ENCODE peak calls at places on chromosomes 13 and 19, in four cellular contexts. D is breast epithelium, I is esophagus squamous epithelium, U is testis. H is an unnamed sample.

GRCh38 chr13:80038371-80038770 is 302.6 kb downstream of the SPRY2 start:
- DNase-seq in D (no peak), I (no peak), U (no peak), H (no peak)

GRCh38 chr19:29811125-29812079 is at the start of gene CCNE1:
- DNase-seq in D (peak; percentile 83), I (peak; percentile 32), U (peak; percentile 94), H (peak; percentile 97)

GRCh38 chr13:31827707-31828106 is 88.4 kb downstream of the RXFP2 start:
- DNase-seq in D (no peak), I (no peak), U (no peak), H (no peak)

GRCh38 chr13:20182231-20182846 is 10.4 kb downstream of the GJB2 start:
- DNase-seq in D (no peak), I (no peak), U (peak; percentile 57), H (no peak)

GRCh38 chr13:80572308-80572676 is 231.4 kb upstream of the SPRY2 start:
- DNase-seq in D (no peak), I (no peak), U (no peak), H (no peak)

GRCh38 chr13:102401305-102401704 is 543 bp downstream of the FGF14 start:
- DNase-seq in D (no peak), I (no peak), U (no peak), H (no peak)

GRCh38 chr19:51688665-51689571 is 4.2 kb upstream of the SPACA6 start:
- DNase-seq in D (peak; percentile 85), I (no peak), U (peak; percentile 92), H (peak; percentile 97)

GRCh38 chr13:102915393-102915792 is 69.6 kb downstream of the ERCC5 start:
- DNase-seq in D (no peak), I (no peak), U (no peak), H (no peak)

GRCh38 chr19:1429750-1430149 is 8.4 kb upstream of the RPS15 start:
- DNase-seq in D (no peak), I (no peak), U (peak; percentile 89), H (no peak)

GRCh38 chr19:15508035-15508710 is at the start of gene CYP4F22:
- DNase-seq in D (no peak), I (no peak), U (no peak), H (no peak)

GRCh38 chr19:3145909-3146676 is 10.3 kb downstream of the GNA15 start:
- DNase-seq in D (no peak), I (no peak), U (no peak), H (no peak)

GRCh38 chr19:41416194-41416674 is 10.9 kb downstream of the B3GNT8 start:
- DNase-seq in D (no peak), I (no peak), U (no peak), H (no peak)

GRCh38 chr13:23792680-23793079 is 96.5 kb downstream of the MIPEP start:
- DNase-seq in D (no peak), I (no peak), U (no peak), H (no peak)

GRCh38 chr13:82747948-82748347 is 1134.3 kb downstream of the SLITRK1 start:
- DNase-seq in D (no peak), I (no peak), U (no peak), H (no peak)

GRCh38 chr13:107365466-107366215 is 797.7 kb upstream of the ARGLU1 start:
- DNase-seq in D (no peak), I (no peak), U (no peak), H (no peak)

GRCh38 chr19:11130824-11131455 is 24.6 kb downstream of the SPC24 start:
- DNase-seq in D (peak; percentile 75), I (no peak), U (peak; percentile 84), H (peak; percentile 75)

GRCh38 chr19:9621156-9622037 is at the start of gene ZNF561:
- DNase-seq in D (peak; percentile 81), I (peak; percentile 55), U (peak; percentile 88), H (peak; percentile 78)
- TF ChIP-seq POLR2A in D (no peak), I (peak; percentile 44), U (no peak), H (no peak)

GRCh38 chr13:73336789-73337188 is 278.0 kb downstream of the KLF5 start:
- DNase-seq in D (no peak), I (no peak), U (no peak), H (no peak)

GRCh38 chr13:73339086-73339485 is 280.3 kb downstream of the KLF5 start:
- DNase-seq in D (no peak), I (no peak), U (no peak), H (no peak)

GRCh38 chr13:73335938-73336337 is 277.1 kb downstream of the KLF5 start:
- DNase-seq in D (no peak), I (no peak), U (no peak), H (no peak)

GRCh38 chr13:73338389-73338788 is 279.6 kb downstream of the KLF5 start:
- DNase-seq in D (no peak), I (no peak), U (no peak), H (no peak)

DNA sequence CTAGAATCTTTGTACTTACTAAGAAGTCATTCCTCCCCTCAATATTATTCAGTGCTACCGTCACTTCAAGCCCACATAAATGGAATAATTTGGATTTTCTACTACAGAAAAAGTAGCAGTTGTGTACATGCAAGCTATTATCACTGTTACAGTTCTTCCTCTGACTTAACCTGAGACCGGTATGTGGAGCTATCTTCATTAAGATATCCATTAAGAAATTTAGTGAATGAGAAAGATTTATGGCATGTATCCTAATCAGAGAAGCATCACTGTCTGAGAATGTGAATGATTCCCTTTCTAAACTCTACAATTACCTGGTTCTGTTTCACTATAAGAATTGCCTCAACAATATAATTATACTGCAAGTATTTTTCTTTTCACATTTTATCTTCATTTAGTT is 278.7 kb downstream of the KLF5 start:
- DNase-seq in D (no peak), I (no peak), U (no peak), H (no peak)
- TF ChIP-seq CTCF in D (no peak), I (no peak), U (no peak), H (no peak)

DNA sequence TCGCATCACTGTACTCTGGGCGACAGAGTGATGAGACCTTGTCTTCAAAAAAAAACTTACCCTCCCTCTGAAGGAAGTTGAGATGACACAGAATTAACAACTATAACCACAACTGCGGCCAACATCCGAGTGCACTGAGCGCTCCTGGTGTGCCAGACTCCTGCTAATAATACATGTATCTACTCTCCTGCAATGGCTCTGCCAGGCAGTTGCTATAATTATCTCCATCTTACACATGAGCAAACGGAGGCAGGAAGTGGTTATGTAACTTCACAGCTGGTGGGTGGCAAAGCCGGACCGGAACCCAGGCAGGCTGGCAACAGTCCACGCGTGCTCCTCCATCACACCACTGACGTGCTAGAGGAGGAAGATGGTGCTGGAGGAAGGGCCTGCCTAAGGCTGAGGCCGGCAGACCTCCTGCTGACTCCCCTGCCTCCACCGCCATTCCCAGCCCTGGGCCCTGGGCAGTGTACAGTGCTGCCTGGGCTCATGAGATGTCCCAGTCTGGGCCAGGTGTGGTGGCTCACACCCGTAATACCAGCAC is 12.6 kb downstream of the XRCC1 start:
- DNase-seq in D (peak; percentile 50), I (no peak), U (peak; percentile 60), H (peak; percentile 94)
- TF ChIP-seq POLR2A in D (no peak), I (no peak), U (no peak), H (no peak)

DNA sequence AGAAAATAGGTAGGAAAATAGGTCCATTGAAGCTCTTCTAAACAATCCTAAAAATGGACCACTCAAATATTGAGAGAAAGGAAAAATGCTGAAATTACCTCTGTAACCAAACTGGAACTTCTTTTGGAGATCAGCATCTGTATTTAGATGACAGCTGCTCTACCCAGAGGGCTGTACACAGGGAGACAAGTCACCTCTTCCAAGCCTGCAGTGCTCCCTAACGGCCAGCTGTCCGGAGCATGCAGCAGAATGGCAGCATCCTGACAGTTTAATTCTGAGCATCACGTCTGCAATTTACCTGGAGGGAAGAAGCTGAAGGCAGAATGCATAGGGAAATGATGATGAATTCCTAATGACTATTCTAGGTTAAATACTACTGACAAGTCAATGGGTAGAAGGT is 62.8 kb upstream of the DIAPH3 start:
- DNase-seq in D (no peak), I (no peak), U (peak; percentile 16), H (no peak)
- TF ChIP-seq CTCF in D (no peak), I (no peak), U (no peak), H (no peak)

GRCh38 chr19:18322318-18322758 is 538 bp downstream of the LSM4 start:
- DNase-seq in D (no peak), I (no peak), U (peak; percentile 60), H (no peak)

GRCh38 chr19:18320865-18321728 is 1.8 kb downstream of the LSM4 start:
- DNase-seq in D (no peak), I (no peak), U (no peak), H (no peak)

GRCh38 chr19:18321729-18322091 is 1.2 kb downstream of the LSM4 start:
- DNase-seq in D (no peak), I (no peak), U (no peak), H (no peak)

GRCh38 chr19:18319591-18320135 is 3.2 kb downstream of the LSM4 start:
- DNase-seq in D (no peak), I (no peak), U (no peak), H (no peak)

DNA sequence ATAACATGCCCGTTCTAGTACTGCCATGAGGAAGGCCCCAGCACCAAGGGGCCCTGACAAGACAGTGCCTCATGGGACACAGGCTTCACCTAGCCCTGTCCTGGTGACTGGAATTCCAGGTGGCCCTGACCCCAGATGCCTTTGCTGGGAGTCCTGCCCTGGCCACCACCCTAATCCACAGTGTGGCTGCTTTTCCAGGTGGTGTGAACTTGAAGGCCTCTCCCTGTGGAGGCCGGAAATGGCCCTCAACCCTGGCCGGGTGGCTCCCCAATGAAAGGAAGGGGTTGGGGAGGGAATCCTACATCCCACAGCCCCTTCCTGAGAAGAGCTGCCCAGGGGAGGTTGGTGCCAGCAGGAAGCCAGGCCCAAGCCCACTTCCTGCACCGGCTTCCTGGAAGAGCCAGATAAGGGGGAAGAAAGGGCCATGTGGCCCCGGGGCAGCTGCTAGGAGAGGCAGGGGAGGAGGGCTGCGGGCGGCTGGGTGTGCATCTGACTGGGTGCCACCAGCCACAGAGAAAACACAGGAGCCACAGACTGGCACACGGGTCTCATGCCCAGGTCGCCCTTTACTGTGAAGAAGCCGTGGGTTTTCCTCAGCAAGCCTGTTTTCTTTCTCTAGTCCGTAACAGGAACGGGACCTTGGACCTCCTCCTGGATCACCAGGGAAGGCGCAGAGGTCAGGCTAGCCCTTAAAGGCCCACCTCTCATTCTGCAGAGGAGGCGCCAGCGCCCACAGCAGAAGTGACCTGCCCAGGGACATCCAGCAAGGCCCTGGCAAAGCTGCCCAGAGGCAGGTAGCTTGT is 4.7 kb downstream of the LSM4 start:
- DNase-seq in D (no peak), I (no peak), U (no peak), H (no peak)
- TF ChIP-seq POLR2A in D (no peak), I (no peak), U (no peak), H (no peak)

GRCh38 chr13:19059016-19059780 is 122.4 kb downstream of the TUBA3C start:
- DNase-seq in D (no peak), I (no peak), U (no peak), H (peak; percentile 61)
- TF ChIP-seq CTCF in D (no peak), I (no peak), U (no peak), H (no peak)

DNA sequence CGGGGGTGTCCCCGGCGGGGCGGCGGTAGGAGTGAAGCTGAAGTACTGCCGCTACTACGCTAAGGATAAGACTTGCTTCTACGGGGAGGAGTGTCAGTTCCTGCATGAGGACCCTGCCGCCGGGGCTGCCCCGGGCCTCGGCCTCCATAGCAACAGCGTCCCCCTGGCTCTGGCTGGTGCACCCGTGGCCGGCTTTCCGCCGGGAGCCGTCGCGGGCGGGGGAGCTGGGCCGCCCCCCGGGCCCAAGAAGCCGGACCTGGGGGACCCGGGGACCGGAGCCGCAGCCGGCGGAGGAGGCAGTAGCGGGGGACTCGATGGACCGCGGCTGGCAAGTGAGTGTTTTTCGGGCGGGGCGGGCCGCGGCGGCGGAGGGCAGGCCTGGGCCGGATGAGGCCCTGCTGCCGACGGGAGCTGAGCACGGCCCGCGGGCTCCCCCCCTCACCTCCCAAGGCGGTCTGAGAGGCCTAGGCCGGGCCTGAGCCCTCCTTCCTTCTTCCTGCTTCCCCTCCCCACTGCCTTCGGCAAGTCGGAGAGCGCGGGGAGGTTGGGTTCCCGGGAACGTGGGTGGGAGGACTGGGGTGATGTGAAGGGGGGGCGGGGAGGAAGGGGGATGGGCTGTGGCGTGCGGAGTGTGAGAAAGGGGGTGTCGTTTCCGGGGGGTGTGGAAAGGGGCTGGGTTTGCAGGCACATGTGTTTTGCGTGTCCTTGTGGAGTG is 568 bp downstream of the PAN3 start:
- DNase-seq in D (peak; percentile 71), I (peak; percentile 53), U (peak; percentile 93), H (peak; percentile 95)
- TF ChIP-seq POLR2A in D (no peak), I (peak; percentile 75), U (no peak), H (no peak)